ENCODE peak calls at places on chromosomes 3 and 15, in seven cellular contexts. E, B, G, Z, D, J and R are unnamed samples.

GRCh38 chr3:132418916-132419315 is 1.6 kb downstream of the DNAJC13 start:
- DNase-seq in E (no peak), D (no peak), B (no peak), Z (no peak), J (no peak), G (no peak), R (no peak)

GRCh38 chr3:107892960-107893359 is 197.9 kb downstream of the CD47 start:
- DNase-seq in Z (no peak), J (no peak), D (no peak), E (no peak), G (no peak), B (no peak), R (no peak)

GRCh38 chr3:36540898-36541518 is 160.7 kb downstream of the STAC start:
- DNase-seq in Z (peak; percentile 57), E (peak; percentile 52), J (no peak), D (no peak), B (no peak), G (no peak), R (no peak)

GRCh38 chr3:69200384-69201068 is 78.1 kb upstream of the LMOD3 start:
- DNase-seq in E (no peak), J (no peak), G (no peak), Z (no peak), B (no peak), D (no peak), R (no peak)

GRCh38 chr15:77864211-77865105 is 213.1 kb downstream of the TBC1D2B start:
- DNase-seq in D (no peak), J (no peak), B (no peak), G (no peak), Z (no peak), E (no peak), R (no peak)

GRCh38 chr3:45112939-45113338 is 33.2 kb downstream of the CDCP1 start:
- DNase-seq in Z (no peak), J (no peak), D (no peak), G (no peak), B (no peak), E (no peak), R (no peak)

GRCh38 chr15:51322622-51323296 is 15.6 kb downstream of the CYP19A1 start:
- DNase-seq in J (no peak), D (no peak), Z (no peak), G (no peak), B (no peak), E (no peak), R (no peak)

GRCh38 chr3:5197470-5198312 is 10.2 kb downstream of the EDEM1 start:
- DNase-seq in D (no peak), E (no peak), J (no peak), Z (no peak), B (no peak), G (no peak), R (no peak)

GRCh38 chr3:59017617-59017984 is 32.2 kb downstream of the CFAP20DC start:
- DNase-seq in G (no peak), B (no peak), J (no peak), D (no peak), E (no peak), Z (no peak), R (no peak)

GRCh38 chr3:141405581-141405980 is 37.3 kb downstream of the ZBTB38 start:
- DNase-seq in E (no peak), G (no peak), D (no peak), J (no peak), Z (no peak), B (no peak), R (no peak)

GRCh38 chr3:38131621-38132369 is 5.1 kb downstream of the ACAA1 start:
- DNase-seq in E (peak; percentile 88), D (no peak), J (no peak), Z (peak; percentile 76), G (no peak), B (no peak), R (peak; percentile 35)

GRCh38 chr15:86010891-86011290 is 68.8 kb upstream of the AGBL1 start:
- DNase-seq in D (no peak), J (no peak), B (no peak), G (no peak), Z (no peak), E (no peak), R (no peak)